ENCODE peak calls at places on chromosomes 13 and 19, in eight cellular contexts. T is uterus, P is mucosa of descending colon, Q is psoas muscle, L is tibial artery, Y is breast epithelium, B is GM23338, M is pancreas. G is an unnamed sample.

GRCh38 chr13:109151696-109152095 is 522.3 kb downstream of the MYO16 start:
- DNase-seq in T (no peak), P (no peak), Q (no peak), L (no peak), Y (no peak), B (no peak), M (no peak), G (no peak)

GRCh38 chr13:79749985-79750551 is 269.1 kb downstream of the NDFIP2 start:
- DNase-seq in T (peak), P (no peak), Q (peak), L (peak), Y (peak), B (peak), M (peak), G (no peak)

GRCh38 chr13:113932060-113932459 is 41.8 kb downstream of the C13orf46 start:
- DNase-seq in T (peak), P (no peak), Q (peak), L (peak), Y (no peak), B (no peak), M (no peak), G (no peak)

GRCh38 chr13:72886272-72887062 is 104.5 kb downstream of the PIBF1 start:
- DNase-seq in T (no peak), P (no peak), Q (no peak), L (no peak), Y (no peak), B (no peak), M (no peak), G (no peak)

GRCh38 chr19:47542030-47542475 is 27.2 kb upstream of the NAPA start:
- DNase-seq in T (peak), P (no peak), Q (no peak), L (no peak), Y (no peak), B (no peak), M (no peak), G (no peak)

GRCh38 chr19:17468302-17469091 is 1.8 kb upstream of the SLC27A1 start:
- DNase-seq in T (peak), P (peak), Q (peak), L (peak), Y (peak), B (peak), M (no peak), G (no peak)

GRCh38 chr13:106468207-106468606 is 67.3 kb downstream of the EFNB2 start:
- DNase-seq in T (no peak), P (no peak), Q (no peak), L (no peak), Y (no peak), B (no peak), M (no peak), G (no peak)

GRCh38 chr13:73449258-73449657 is 390.5 kb downstream of the KLF5 start:
- DNase-seq in T (no peak), P (no peak), Q (no peak), L (no peak), Y (no peak), B (no peak), M (no peak), G (no peak)

GRCh38 chr13:110236831-110237261 is 70.1 kb downstream of the COL4A1 start:
- DNase-seq in T (peak), P (no peak), Q (peak), L (peak), Y (no peak), B (no peak), M (no peak), G (no peak)

GRCh38 chr19:39809368-39809767 is 24.6 kb downstream of the DYRK1B start:
- DNase-seq in T (no peak), P (no peak), Q (no peak), L (no peak), Y (no peak), B (no peak), M (no peak), G (no peak)

GRCh38 chr19:18871543-18871942 is 24.4 kb downstream of the CERS1 start:
- DNase-seq in T (no peak), P (no peak), Q (no peak), L (no peak), Y (no peak), B (no peak), M (no peak), G (no peak)

GRCh38 chr13:109707044-109707794 is 79.2 kb downstream of the IRS2 start:
- DNase-seq in T (no peak), P (peak), Q (no peak), L (no peak), Y (no peak), B (no peak), M (no peak), G (no peak)

GRCh38 chr19:49097453-49098288 is 12.4 kb downstream of the SNRNP70 start:
- DNase-seq in T (peak), P (peak), Q (peak), L (peak), Y (peak), B (peak), M (peak), G (peak)

GRCh38 chr13:59834801-59835200 is 328.9 kb downstream of the DIAPH3 start:
- DNase-seq in T (no peak), P (no peak), Q (no peak), L (no peak), Y (no peak), B (no peak), M (no peak), G (no peak)

GRCh38 chr13:45121421-45121820 is 1.1 kb downstream of the GTF2F2 start:
- DNase-seq in T (no peak), P (no peak), Q (no peak), L (no peak), Y (no peak), B (peak), M (no peak), G (no peak)
- TF ChIP-seq CTCF in T (no peak), P (no peak), Q (no peak), L (no peak), Y (no peak), B (no peak), M (no peak), G (no peak)

GRCh38 chr13:112073245-112074138 is 6.5 kb downstream of the SOX1 start:
- DNase-seq in T (no peak), P (no peak), Q (no peak), L (no peak), Y (no peak), B (peak), M (no peak), G (no peak)
- H3K4me3 ChIP-seq in T (no peak), P (no peak), Q (peak), L (no peak), Y (peak), B (peak), M (no peak), G (peak)

GRCh38 chr13:107730835-107731234 is 484.5 kb downstream of the LIG4 start:
- DNase-seq in T (no peak), P (no peak), Q (no peak), L (no peak), Y (no peak), B (no peak), M (no peak), G (no peak)
- TF ChIP-seq CTCF in T (no peak), P (no peak), Q (no peak), L (no peak), Y (no peak), B (no peak), M (no peak), G (no peak)

GRCh38 chr13:19950374-19950773 is 8.2 kb upstream of the ZMYM2 start:
- DNase-seq in T (no peak), P (no peak), Q (no peak), L (no peak), Y (no peak), B (no peak), M (no peak), G (no peak)
- H3K4me3 ChIP-seq in T (no peak), P (no peak), Q (no peak), L (no peak), Y (no peak), B (no peak), M (no peak), G (no peak)

GRCh38 chr13:102768914-102769313 is 4.7 kb downstream of the TEX30 start:
- DNase-seq in T (no peak), P (no peak), Q (no peak), L (no peak), Y (no peak), B (no peak), M (no peak), G (no peak)

GRCh38 chr13:102770435-102770834 is 3.2 kb downstream of the TEX30 start:
- DNase-seq in T (no peak), P (no peak), Q (no peak), L (no peak), Y (no peak), B (no peak), M (no peak), G (no peak)

GRCh38 chr13:102772042-102772425 is 1.6 kb downstream of the TEX30 start:
- DNase-seq in T (no peak), P (no peak), Q (no peak), L (no peak), Y (no peak), B (no peak), M (no peak), G (no peak)

GRCh38 chr13:102771298-102772041 is 2.1 kb downstream of the TEX30 start:
- DNase-seq in T (no peak), P (no peak), Q (no peak), L (no peak), Y (no peak), B (no peak), M (no peak), G (no peak)

GRCh38 chr13:102769679-102770078 is 3.9 kb downstream of the TEX30 start:
- DNase-seq in T (no peak), P (no peak), Q (no peak), L (no peak), Y (no peak), B (no peak), M (no peak), G (no peak)
- TF ChIP-seq CTCF in T (no peak), P (no peak), Q (no peak), L (no peak), Y (no peak), B (no peak), M (no peak), G (no peak)

GRCh38 chr19:51364200-51365106 is 1.7 kb downstream of the ETFB start:
- DNase-seq in T (no peak), P (no peak), Q (no peak), L (no peak), Y (no peak), B (no peak), M (no peak), G (no peak)
- H3K4me3 ChIP-seq in T (no peak), P (no peak), Q (peak), L (no peak), Y (no peak), B (no peak), M (no peak), G (peak)

DNA sequence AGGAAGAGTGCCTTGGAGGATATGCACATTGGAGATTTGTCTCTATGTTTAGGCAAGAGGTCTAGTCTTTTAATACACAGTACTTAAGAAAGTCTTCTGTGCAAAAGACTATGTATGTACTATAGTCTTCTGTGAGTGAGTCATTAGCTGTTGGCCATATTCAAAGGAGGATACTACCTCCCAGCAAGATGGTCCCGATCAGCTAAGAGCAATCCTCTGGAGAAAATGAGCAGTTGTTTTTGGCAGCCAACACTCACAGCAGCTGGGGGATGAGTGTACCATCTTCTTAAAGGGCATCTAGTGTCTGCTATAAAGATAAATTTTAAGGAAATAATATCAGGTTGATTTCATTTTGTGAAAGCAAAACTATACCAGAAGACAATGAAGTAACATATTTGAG is 487.8 kb downstream of the KCTD12 start:
- DNase-seq in T (no peak), P (no peak), Q (no peak), L (no peak), Y (no peak), B (no peak), M (no peak), G (no peak)
- TF ChIP-seq CTCF in T (no peak), P (no peak), Q (no peak), L (no peak), Y (no peak), B (no peak), M (no peak), G (no peak)

GRCh38 chr19:7159105-7159933 is 89.8 kb downstream of the ZNF557 start:
- DNase-seq in T (peak), P (no peak), Q (peak), L (peak), Y (no peak), B (no peak), M (no peak), G (peak)
- H3K4me3 ChIP-seq in T (no peak), P (no peak), Q (peak), L (peak), Y (no peak), B (no peak), M (no peak), G (no peak)